ENCODE peak calls at places on chromosome X, in nine cellular contexts. One of them, this sample, is unnamed.

GRCh38 chrX:9184231-9184630 is 150.3 kb upstream of the FAM9B start:
- DNase-seq in testis: no peak
- DNase-seq in breast epithelium: no peak
- DNase-seq in body of pancreas: no peak
- DNase-seq in heart left ventricle: no peak
- DNase-seq in sigmoid colon: no peak
- DNase-seq in tibial nerve: no peak
- DNase-seq in A549: no peak
- DNase-seq in IMR-90: no peak
- DNase-seq in this sample: no peak

GRCh38 chrX:148298737-148299136 is 201.7 kb upstream of the AFF2 start:
- DNase-seq in testis: no peak
- DNase-seq in breast epithelium: no peak
- DNase-seq in body of pancreas: no peak
- DNase-seq in heart left ventricle: no peak
- DNase-seq in sigmoid colon: no peak
- DNase-seq in tibial nerve: no peak
- DNase-seq in A549: no peak
- DNase-seq in IMR-90: no peak
- DNase-seq in this sample: no peak

GRCh38 chrX:150935466-150935865 is 37.0 kb upstream of the CD99L2 start:
- DNase-seq in testis: no peak
- DNase-seq in breast epithelium: no peak
- DNase-seq in body of pancreas: no peak
- DNase-seq in heart left ventricle: no peak
- DNase-seq in sigmoid colon: no peak
- DNase-seq in tibial nerve: no peak
- DNase-seq in A549: peak
- DNase-seq in IMR-90: peak
- DNase-seq in this sample: no peak

GRCh38 chrX:40420899-40421729 is 159.7 kb upstream of the ATP6AP2 start:
- DNase-seq in testis: no peak
- DNase-seq in breast epithelium: peak
- DNase-seq in body of pancreas: no peak
- DNase-seq in heart left ventricle: peak
- DNase-seq in sigmoid colon: no peak
- DNase-seq in tibial nerve: no peak
- DNase-seq in A549: peak
- DNase-seq in IMR-90: no peak
- DNase-seq in this sample: no peak

GRCh38 chrX:2447484-2447883 is 53.3 kb downstream of the DHRSX start:
- DNase-seq in testis: no peak
- DNase-seq in breast epithelium: no peak
- DNase-seq in body of pancreas: no peak
- DNase-seq in heart left ventricle: no peak
- DNase-seq in sigmoid colon: no peak
- DNase-seq in tibial nerve: no peak
- DNase-seq in A549: no peak
- DNase-seq in IMR-90: no peak
- DNase-seq in this sample: no peak

GRCh38 chrX:107750263-107750662 is 25.3 kb downstream of the TSC22D3 start:
- DNase-seq in testis: no peak
- DNase-seq in breast epithelium: no peak
- DNase-seq in body of pancreas: no peak
- DNase-seq in heart left ventricle: no peak
- DNase-seq in sigmoid colon: no peak
- DNase-seq in tibial nerve: no peak
- DNase-seq in A549: no peak
- DNase-seq in IMR-90: no peak
- DNase-seq in this sample: no peak

GRCh38 chrX:13283512-13283911 is 36.3 kb downstream of the ATXN3L start:
- DNase-seq in testis: no peak
- DNase-seq in breast epithelium: no peak
- DNase-seq in body of pancreas: no peak
- DNase-seq in heart left ventricle: no peak
- DNase-seq in sigmoid colon: no peak
- DNase-seq in tibial nerve: no peak
- DNase-seq in A549: no peak
- DNase-seq in IMR-90: no peak
- DNase-seq in this sample: no peak

GRCh38 chrX:151773434-151773833 is 38.9 kb downstream of the CNGA2 start:
- DNase-seq in testis: no peak
- DNase-seq in breast epithelium: no peak
- DNase-seq in body of pancreas: no peak
- DNase-seq in heart left ventricle: no peak
- DNase-seq in sigmoid colon: no peak
- DNase-seq in tibial nerve: no peak
- DNase-seq in A549: no peak
- DNase-seq in IMR-90: no peak
- DNase-seq in this sample: no peak

GRCh38 chrX:53284684-53285447 is 3.5 kb upstream of the IQSEC2 start:
- DNase-seq in testis: peak
- DNase-seq in breast epithelium: peak
- DNase-seq in body of pancreas: peak
- DNase-seq in heart left ventricle: peak
- DNase-seq in sigmoid colon: peak
- DNase-seq in tibial nerve: peak
- DNase-seq in A549: peak
- DNase-seq in IMR-90: peak
- DNase-seq in this sample: peak

GRCh38 chrX:40474205-40474626 is 106.6 kb upstream of the ATP6AP2 start:
- DNase-seq in testis: no peak
- DNase-seq in breast epithelium: no peak
- DNase-seq in body of pancreas: peak
- DNase-seq in heart left ventricle: peak
- DNase-seq in sigmoid colon: peak
- DNase-seq in tibial nerve: no peak
- DNase-seq in A549: peak
- DNase-seq in IMR-90: peak
- DNase-seq in this sample: peak

GRCh38 chrX:154729439-154729838 is 21.4 kb downstream of the GAB3 start:
- DNase-seq in testis: no peak
- DNase-seq in breast epithelium: no peak
- DNase-seq in body of pancreas: no peak
- DNase-seq in heart left ventricle: no peak
- DNase-seq in sigmoid colon: no peak
- DNase-seq in tibial nerve: no peak
- DNase-seq in A549: no peak
- DNase-seq in IMR-90: no peak
- DNase-seq in this sample: no peak

GRCh38 chrX:150088766-150089518 is 150.7 kb upstream of the EOLA2 start:
- DNase-seq in testis: no peak
- DNase-seq in breast epithelium: no peak
- DNase-seq in body of pancreas: no peak
- DNase-seq in heart left ventricle: no peak
- DNase-seq in sigmoid colon: no peak
- DNase-seq in tibial nerve: no peak
- DNase-seq in A549: no peak
- DNase-seq in IMR-90: no peak
- DNase-seq in this sample: no peak

GRCh38 chrX:154046262-154046771 is 26.6 kb upstream of the IRAK1 start:
- DNase-seq in testis: peak
- DNase-seq in breast epithelium: peak
- DNase-seq in body of pancreas: peak
- DNase-seq in heart left ventricle: peak
- DNase-seq in sigmoid colon: peak
- DNase-seq in tibial nerve: peak
- DNase-seq in A549: peak
- DNase-seq in IMR-90: peak
- DNase-seq in this sample: no peak

GRCh38 chrX:23854945-23855344 is 52.8 kb downstream of the APOO start:
- DNase-seq in testis: no peak
- DNase-seq in breast epithelium: no peak
- DNase-seq in body of pancreas: no peak
- DNase-seq in heart left ventricle: no peak
- DNase-seq in sigmoid colon: no peak
- DNase-seq in tibial nerve: no peak
- DNase-seq in A549: no peak
- DNase-seq in IMR-90: no peak
- DNase-seq in this sample: peak

GRCh38 chrX:120281021-120281624 is 30.1 kb downstream of the TMEM255A start:
- DNase-seq in testis: no peak
- DNase-seq in breast epithelium: no peak
- DNase-seq in body of pancreas: no peak
- DNase-seq in heart left ventricle: no peak
- DNase-seq in sigmoid colon: no peak
- DNase-seq in tibial nerve: no peak
- DNase-seq in A549: no peak
- DNase-seq in IMR-90: no peak
- DNase-seq in this sample: no peak

GRCh38 chrX:120286733-120287512 is 24.3 kb downstream of the TMEM255A start:
- DNase-seq in testis: no peak
- DNase-seq in breast epithelium: no peak
- DNase-seq in body of pancreas: no peak
- DNase-seq in heart left ventricle: no peak
- DNase-seq in sigmoid colon: no peak
- DNase-seq in tibial nerve: no peak
- DNase-seq in A549: no peak
- DNase-seq in IMR-90: no peak
- DNase-seq in this sample: no peak

GRCh38 chrX:120281761-120282160 is 29.5 kb downstream of the TMEM255A start:
- DNase-seq in testis: no peak
- DNase-seq in breast epithelium: peak
- DNase-seq in body of pancreas: no peak
- DNase-seq in heart left ventricle: no peak
- DNase-seq in sigmoid colon: no peak
- DNase-seq in tibial nerve: no peak
- DNase-seq in A549: no peak
- DNase-seq in IMR-90: no peak
- DNase-seq in this sample: no peak

GRCh38 chrX:120287513-120288112 is 23.6 kb downstream of the TMEM255A start:
- DNase-seq in testis: no peak
- DNase-seq in breast epithelium: no peak
- DNase-seq in body of pancreas: no peak
- DNase-seq in heart left ventricle: no peak
- DNase-seq in sigmoid colon: no peak
- DNase-seq in tibial nerve: no peak
- DNase-seq in A549: no peak
- DNase-seq in IMR-90: no peak
- DNase-seq in this sample: no peak

DNA sequence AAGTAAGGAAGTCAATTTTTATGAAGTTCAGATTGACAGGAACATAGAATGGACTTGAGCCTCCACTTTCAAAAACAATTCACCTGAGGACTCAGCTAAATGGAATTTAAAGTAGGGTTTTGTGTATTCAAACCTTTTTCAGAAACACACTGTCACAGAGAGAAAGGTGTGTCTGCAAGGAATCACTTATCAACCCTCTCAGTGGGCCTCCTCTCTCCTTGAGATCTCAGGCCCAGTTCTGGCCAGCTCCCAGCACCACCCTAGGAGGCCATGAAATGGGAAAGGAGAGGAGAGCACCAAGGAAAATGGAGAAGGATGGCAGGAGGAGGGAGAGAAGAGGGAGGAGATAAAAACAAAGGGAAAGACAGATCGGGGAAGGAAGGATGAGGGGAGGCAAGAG is 28.6 kb downstream of the TMEM255A start:
- DNase-seq in testis: no peak
- DNase-seq in breast epithelium: no peak
- DNase-seq in body of pancreas: no peak
- DNase-seq in heart left ventricle: no peak
- DNase-seq in sigmoid colon: no peak
- DNase-seq in tibial nerve: no peak
- DNase-seq in A549: no peak
- DNase-seq in IMR-90: no peak
- DNase-seq in this sample: no peak
- H3K27ac ChIP-seq in testis: no peak
- H3K27ac ChIP-seq in breast epithelium: peak
- H3K27ac ChIP-seq in body of pancreas: no peak
- H3K27ac ChIP-seq in heart left ventricle: peak
- H3K27ac ChIP-seq in sigmoid colon: no peak
- H3K27ac ChIP-seq in tibial nerve: no peak
- H3K27ac ChIP-seq in A549: no peak
- H3K27ac ChIP-seq in IMR-90: no peak
- H3K27ac ChIP-seq in this sample: no peak

GRCh38 chrX:123764967-123765871 is 32.4 kb upstream of the THOC2 start:
- DNase-seq in testis: peak
- DNase-seq in breast epithelium: peak
- DNase-seq in body of pancreas: peak
- DNase-seq in heart left ventricle: peak
- DNase-seq in sigmoid colon: peak
- DNase-seq in tibial nerve: peak
- DNase-seq in A549: peak
- DNase-seq in IMR-90: peak
- DNase-seq in this sample: peak
- TF ChIP-seq POLR2A in testis: no peak
- TF ChIP-seq POLR2A in breast epithelium: no peak
- TF ChIP-seq POLR2A in body of pancreas: peak
- TF ChIP-seq POLR2A in heart left ventricle: peak
- TF ChIP-seq POLR2A in sigmoid colon: no peak
- TF ChIP-seq POLR2A in tibial nerve: peak
- TF ChIP-seq POLR2A in A549: peak
- TF ChIP-seq POLR2A in IMR-90: no peak
- TF ChIP-seq POLR2A in this sample: no peak

DNA sequence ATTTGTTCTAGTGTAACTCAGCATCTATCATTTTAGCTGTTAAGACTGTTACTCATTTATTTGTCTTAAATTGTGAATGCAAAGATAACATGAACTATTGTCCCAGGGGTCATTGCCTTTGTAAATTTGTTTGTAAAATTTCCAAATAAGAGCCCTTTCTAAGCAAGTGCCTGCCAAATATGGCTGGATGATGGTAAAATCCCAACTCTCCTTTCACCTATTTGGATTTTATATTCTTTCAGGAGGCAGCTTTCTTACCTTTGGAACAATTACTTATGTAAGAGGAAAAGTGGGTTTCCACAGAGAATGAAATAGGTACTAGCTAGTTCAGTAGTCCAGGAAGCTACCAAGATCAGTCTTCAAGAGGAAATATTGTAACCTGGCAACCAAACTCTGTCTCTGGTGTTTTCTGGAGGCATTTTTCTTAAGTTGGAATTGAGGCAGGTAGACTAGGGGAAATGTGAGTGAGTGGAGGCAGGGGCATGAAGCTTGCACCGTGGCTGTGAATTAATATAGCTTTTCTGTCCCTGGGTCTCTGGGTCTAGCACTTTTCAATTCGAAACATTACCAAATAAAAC is 363.0 kb upstream of the ZCCHC13 start:
- DNase-seq in testis: no peak
- DNase-seq in breast epithelium: no peak
- DNase-seq in body of pancreas: no peak
- DNase-seq in heart left ventricle: no peak
- DNase-seq in sigmoid colon: no peak
- DNase-seq in tibial nerve: no peak
- DNase-seq in A549: no peak
- DNase-seq in IMR-90: no peak
- DNase-seq in this sample: no peak
- H3K4me3 ChIP-seq in testis: no peak
- H3K4me3 ChIP-seq in breast epithelium: no peak
- H3K4me3 ChIP-seq in body of pancreas: no peak
- H3K4me3 ChIP-seq in heart left ventricle: no peak
- H3K4me3 ChIP-seq in sigmoid colon: no peak
- H3K4me3 ChIP-seq in tibial nerve: no peak
- H3K4me3 ChIP-seq in A549: no peak
- H3K4me3 ChIP-seq in IMR-90: no peak
- H3K4me3 ChIP-seq in this sample: no peak

DNA sequence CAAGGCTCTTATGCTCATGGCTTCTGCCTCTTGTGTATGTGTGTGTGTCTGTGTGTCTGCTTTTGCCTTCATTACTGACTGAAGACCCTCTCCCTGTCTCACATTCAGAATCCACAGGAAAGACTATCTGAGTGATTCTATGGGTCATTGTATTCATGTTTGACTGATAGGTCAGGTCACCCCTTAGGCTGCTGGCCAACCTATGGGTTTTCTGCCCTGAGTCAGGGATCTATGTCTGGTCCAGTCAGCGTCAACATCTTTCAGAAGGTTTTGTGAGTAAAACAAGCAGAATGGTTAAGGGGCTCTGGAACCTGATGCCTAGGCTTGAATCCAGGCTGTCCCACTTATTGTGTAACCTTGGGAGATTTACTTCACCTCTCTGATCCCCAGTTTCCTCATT is 30.5 kb downstream of the NHSL2 start:
- DNase-seq in testis: no peak
- DNase-seq in breast epithelium: no peak
- DNase-seq in body of pancreas: no peak
- DNase-seq in heart left ventricle: no peak
- DNase-seq in sigmoid colon: no peak
- DNase-seq in tibial nerve: no peak
- DNase-seq in A549: no peak
- DNase-seq in IMR-90: peak
- DNase-seq in this sample: no peak
- H3K27ac ChIP-seq in testis: no peak
- H3K27ac ChIP-seq in breast epithelium: no peak
- H3K27ac ChIP-seq in body of pancreas: no peak
- H3K27ac ChIP-seq in heart left ventricle: peak
- H3K27ac ChIP-seq in sigmoid colon: peak
- H3K27ac ChIP-seq in tibial nerve: peak
- H3K27ac ChIP-seq in A549: no peak
- H3K27ac ChIP-seq in IMR-90: no peak
- H3K27ac ChIP-seq in this sample: no peak

This sample was measured in upper lobe of left lung.